ENCODE peak calls at places on chromosomes 2 and 18, in nine cellular contexts. One of them, this sample, is unnamed.

GRCh38 chr2:205908491-205909193 is 177.3 kb downstream of the INO80D start:
- DNase-seq in PC-3: no peak
- DNase-seq in BE2C: no peak
- DNase-seq in H1: no peak
- DNase-seq in breast epithelium: no peak
- DNase-seq in astrocyte: no peak
- DNase-seq in CD8-positive, alpha-beta T cell: no peak
- DNase-seq in upper lobe of right lung: no peak
- DNase-seq in tibial artery: no peak
- DNase-seq in this sample: no peak

GRCh38 chr2:231197741-231198290 is 615 bp upstream of the ARMC9 start:
- DNase-seq in BE2C: no peak
- DNase-seq in breast epithelium: no peak
- DNase-seq in upper lobe of right lung: no peak
- DNase-seq in CD8-positive, alpha-beta T cell: no peak
- DNase-seq in PC-3: no peak
- DNase-seq in astrocyte: no peak
- DNase-seq in tibial artery: no peak
- DNase-seq in H1: no peak
- DNase-seq in this sample: no peak

GRCh38 chr2:143954208-143954607 is 565.7 kb downstream of the ZEB2 start:
- DNase-seq in BE2C: no peak
- DNase-seq in H1: no peak
- DNase-seq in tibial artery: no peak
- DNase-seq in upper lobe of right lung: no peak
- DNase-seq in PC-3: peak; percentile 36
- DNase-seq in astrocyte: peak; percentile 46
- DNase-seq in CD8-positive, alpha-beta T cell: no peak
- DNase-seq in breast epithelium: no peak
- DNase-seq in this sample: no peak

GRCh38 chr2:82998770-82999169 is 1460.3 kb downstream of the SUCLG1 start:
- DNase-seq in tibial artery: no peak
- DNase-seq in breast epithelium: no peak
- DNase-seq in astrocyte: no peak
- DNase-seq in BE2C: no peak
- DNase-seq in H1: no peak
- DNase-seq in PC-3: no peak
- DNase-seq in CD8-positive, alpha-beta T cell: no peak
- DNase-seq in upper lobe of right lung: no peak
- DNase-seq in this sample: no peak

GRCh38 chr2:231604101-231604684 is 11.5 kb downstream of the TEX44 start:
- DNase-seq in breast epithelium: peak; percentile 48
- DNase-seq in tibial artery: peak; percentile 41
- DNase-seq in BE2C: peak; percentile 58
- DNase-seq in upper lobe of right lung: peak; percentile 82
- DNase-seq in CD8-positive, alpha-beta T cell: no peak
- DNase-seq in PC-3: no peak
- DNase-seq in H1: peak; percentile 81
- DNase-seq in astrocyte: no peak
- DNase-seq in this sample: peak; percentile 85

GRCh38 chr2:47198985-47199451 is 43.9 kb upstream of the STPG4 start:
- DNase-seq in breast epithelium: no peak
- DNase-seq in tibial artery: no peak
- DNase-seq in PC-3: peak; percentile 96
- DNase-seq in BE2C: peak; percentile 55
- DNase-seq in astrocyte: peak; percentile 100
- DNase-seq in H1: peak; percentile 36
- DNase-seq in CD8-positive, alpha-beta T cell: no peak
- DNase-seq in upper lobe of right lung: no peak
- DNase-seq in this sample: no peak

GRCh38 chr18:44792456-44793080 is 111.9 kb downstream of the SETBP1 start:
- DNase-seq in breast epithelium: no peak
- DNase-seq in H1: no peak
- DNase-seq in tibial artery: no peak
- DNase-seq in CD8-positive, alpha-beta T cell: no peak
- DNase-seq in BE2C: no peak
- DNase-seq in astrocyte: peak; percentile 67
- DNase-seq in PC-3: no peak
- DNase-seq in upper lobe of right lung: no peak
- DNase-seq in this sample: no peak

GRCh38 chr2:229553091-229553490 is 161.3 kb downstream of the DNER start:
- DNase-seq in PC-3: peak; percentile 4
- DNase-seq in CD8-positive, alpha-beta T cell: no peak
- DNase-seq in upper lobe of right lung: no peak
- DNase-seq in BE2C: no peak
- DNase-seq in tibial artery: no peak
- DNase-seq in astrocyte: peak; percentile 81
- DNase-seq in breast epithelium: no peak
- DNase-seq in H1: no peak
- DNase-seq in this sample: no peak

GRCh38 chr18:37403100-37403781 is 162.4 kb downstream of the CELF4 start:
- DNase-seq in PC-3: peak; percentile 17
- DNase-seq in tibial artery: no peak
- DNase-seq in upper lobe of right lung: no peak
- DNase-seq in BE2C: no peak
- DNase-seq in astrocyte: peak; percentile 87
- DNase-seq in CD8-positive, alpha-beta T cell: no peak
- DNase-seq in H1: no peak
- DNase-seq in breast epithelium: no peak
- DNase-seq in this sample: no peak

GRCh38 chr2:97740590-97741182 is 27.3 kb downstream of the ZAP70 start:
- DNase-seq in upper lobe of right lung: peak; percentile 72
- DNase-seq in H1: peak; percentile 87
- DNase-seq in PC-3: peak; percentile 49
- DNase-seq in astrocyte: no peak
- DNase-seq in tibial artery: no peak
- DNase-seq in breast epithelium: no peak
- DNase-seq in BE2C: peak; percentile 44
- DNase-seq in CD8-positive, alpha-beta T cell: no peak
- DNase-seq in this sample: peak; percentile 26

GRCh38 chr2:42342795-42343241 is 18.2 kb downstream of the COX7A2L start:
- DNase-seq in upper lobe of right lung: no peak
- DNase-seq in PC-3: no peak
- DNase-seq in CD8-positive, alpha-beta T cell: no peak
- DNase-seq in BE2C: no peak
- DNase-seq in tibial artery: no peak
- DNase-seq in breast epithelium: no peak
- DNase-seq in H1: no peak
- DNase-seq in astrocyte: no peak
- DNase-seq in this sample: peak; percentile 53

GRCh38 chr18:34943587-34943986 is 97.6 kb upstream of the MAPRE2 start:
- DNase-seq in CD8-positive, alpha-beta T cell: no peak
- DNase-seq in PC-3: no peak
- DNase-seq in upper lobe of right lung: no peak
- DNase-seq in tibial artery: no peak
- DNase-seq in BE2C: no peak
- DNase-seq in astrocyte: no peak
- DNase-seq in H1: no peak
- DNase-seq in breast epithelium: no peak
- DNase-seq in this sample: no peak

GRCh38 chr2:216606551-216607527 is 26.4 kb upstream of the IGFBP2 start:
- DNase-seq in PC-3: no peak
- DNase-seq in tibial artery: no peak
- DNase-seq in astrocyte: no peak
- DNase-seq in upper lobe of right lung: no peak
- DNase-seq in breast epithelium: no peak
- DNase-seq in BE2C: no peak
- DNase-seq in CD8-positive, alpha-beta T cell: peak; percentile 26
- DNase-seq in H1: peak; percentile 71
- DNase-seq in this sample: no peak

GRCh38 chr2:42795871-42796301 is 3.5 kb upstream of the HAAO start:
- DNase-seq in BE2C: no peak
- DNase-seq in H1: no peak
- DNase-seq in breast epithelium: no peak
- DNase-seq in CD8-positive, alpha-beta T cell: no peak
- DNase-seq in upper lobe of right lung: no peak
- DNase-seq in PC-3: no peak
- DNase-seq in tibial artery: no peak
- DNase-seq in astrocyte: peak; percentile 14
- DNase-seq in this sample: no peak

GRCh38 chr2:53182609-53183008 is 585.0 kb upstream of the CHAC2 start:
- DNase-seq in astrocyte: no peak
- DNase-seq in CD8-positive, alpha-beta T cell: no peak
- DNase-seq in breast epithelium: no peak
- DNase-seq in upper lobe of right lung: no peak
- DNase-seq in PC-3: no peak
- DNase-seq in BE2C: no peak
- DNase-seq in tibial artery: no peak
- DNase-seq in H1: no peak
- DNase-seq in this sample: no peak

DNA sequence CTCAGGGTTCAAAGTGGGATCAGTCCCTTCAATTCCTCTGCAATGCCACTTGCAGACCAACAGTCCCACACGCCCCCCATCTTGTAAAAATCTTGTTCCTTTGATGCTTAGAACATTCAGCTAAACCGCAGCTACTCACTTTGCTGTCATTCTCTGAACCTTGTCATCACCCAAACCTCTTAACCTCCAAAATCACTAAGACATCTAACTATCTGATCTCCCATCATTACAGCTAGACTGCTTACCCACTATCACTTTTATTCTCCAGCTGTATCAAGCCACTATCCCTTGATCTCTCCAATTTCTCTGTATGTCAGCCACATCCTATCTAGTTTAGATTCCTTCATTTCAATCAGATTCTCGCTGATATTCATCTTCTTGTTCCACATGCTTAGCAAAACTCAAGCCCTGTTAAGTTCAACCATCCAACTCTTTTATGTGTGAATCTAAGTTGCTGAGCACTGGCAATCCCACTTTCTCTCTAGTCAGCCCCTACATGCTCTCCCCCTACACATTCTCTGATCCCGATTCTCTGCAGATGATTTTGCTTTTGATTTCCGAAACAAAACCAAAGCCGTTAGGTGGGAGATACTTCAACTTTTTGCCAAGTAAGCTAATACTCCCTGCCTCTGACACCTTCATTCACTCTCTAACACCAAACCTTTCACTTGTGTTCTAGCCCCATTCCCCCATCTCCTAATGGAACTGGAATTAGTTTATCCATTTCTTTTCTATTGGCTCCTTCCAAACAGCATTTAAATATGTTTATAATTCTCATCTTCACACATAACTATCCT is 4.6 kb downstream of the GTF3C2 start:
- DNase-seq in BE2C: no peak
- DNase-seq in H1: no peak
- DNase-seq in astrocyte: no peak
- DNase-seq in PC-3: no peak
- DNase-seq in tibial artery: no peak
- DNase-seq in CD8-positive, alpha-beta T cell: no peak
- DNase-seq in upper lobe of right lung: no peak
- DNase-seq in breast epithelium: no peak
- DNase-seq in this sample: no peak
- H3K4me1 ChIP-seq in BE2C: no peaks in the 10 kb centered on the region
- H3K4me1 ChIP-seq in H1: no peaks in the 10 kb centered on the region
- H3K4me1 ChIP-seq in astrocyte: no peaks in the 10 kb centered on the region
- H3K4me1 ChIP-seq in PC-3: peaks cover 20% of the 10 kb centered on the region
- H3K4me1 ChIP-seq in tibial artery: no peaks in the 10 kb centered on the region
- H3K4me1 ChIP-seq in CD8-positive, alpha-beta T cell: peaks cover 29% of the 10 kb centered on the region
- H3K4me1 ChIP-seq in upper lobe of right lung: peaks cover 23% of the 10 kb centered on the region
- H3K4me1 ChIP-seq in breast epithelium: peaks cover 2% of the 10 kb centered on the region
- H3K4me1 ChIP-seq in this sample: peaks cover 18% of the 10 kb centered on the region

GRCh38 chr2:105640241-105640640 is 104.5 kb upstream of the NCK2 start:
- DNase-seq in tibial artery: no peak
- DNase-seq in astrocyte: no peak
- DNase-seq in CD8-positive, alpha-beta T cell: no peak
- DNase-seq in breast epithelium: no peak
- DNase-seq in BE2C: no peak
- DNase-seq in H1: no peak
- DNase-seq in PC-3: no peak
- DNase-seq in upper lobe of right lung: no peak
- DNase-seq in this sample: no peak
- H3K27me3 ChIP-seq in tibial artery: no peaks in the 10 kb centered on the region
- H3K27me3 ChIP-seq in astrocyte: peaks cover 23% of the 10 kb centered on the region
- H3K27me3 ChIP-seq in CD8-positive, alpha-beta T cell: no peaks in the 10 kb centered on the region
- H3K27me3 ChIP-seq in breast epithelium: no peaks in the 10 kb centered on the region
- H3K27me3 ChIP-seq in BE2C: no peaks in the 10 kb centered on the region
- H3K27me3 ChIP-seq in H1: no peaks in the 10 kb centered on the region
- H3K27me3 ChIP-seq in PC-3: no peaks in the 10 kb centered on the region
- H3K27me3 ChIP-seq in upper lobe of right lung: no peaks in the 10 kb centered on the region
- H3K27me3 ChIP-seq in this sample: no peaks in the 10 kb centered on the region

DNA sequence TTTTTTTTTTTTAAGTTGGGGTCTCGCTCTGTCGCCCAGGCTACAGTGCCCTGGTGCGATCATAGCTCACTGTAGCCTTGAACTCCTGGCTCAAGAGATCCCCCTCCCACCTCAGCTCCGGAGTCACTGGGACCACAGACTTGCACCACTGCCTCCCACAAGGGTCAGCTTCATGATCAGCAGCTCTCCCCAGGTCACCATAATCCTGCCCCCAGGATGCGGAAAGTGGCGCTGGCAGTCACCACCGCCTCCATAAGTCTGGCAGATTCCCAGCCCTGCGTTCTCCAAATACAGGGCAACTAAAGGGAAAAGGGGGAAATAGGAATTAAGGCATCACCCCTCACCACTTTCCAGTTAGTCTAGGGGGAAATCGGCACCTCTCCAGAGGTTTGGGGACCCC is 5.2 kb upstream of the ARID5A start:
- DNase-seq in H1: no peak
- DNase-seq in CD8-positive, alpha-beta T cell: no peak
- DNase-seq in upper lobe of right lung: peak; percentile 53
- DNase-seq in breast epithelium: no peak
- DNase-seq in tibial artery: no peak
- DNase-seq in BE2C: no peak
- DNase-seq in astrocyte: no peak
- DNase-seq in PC-3: no peak
- DNase-seq in this sample: no peak
- H3K4me1 ChIP-seq in H1: peaks cover 3% of the 10 kb centered on the region
- H3K4me1 ChIP-seq in CD8-positive, alpha-beta T cell: peaks cover 45% of the 10 kb centered on the region
- H3K4me1 ChIP-seq in upper lobe of right lung: peaks cover 75% of the 10 kb centered on the region
- H3K4me1 ChIP-seq in breast epithelium: peaks cover 49% of the 10 kb centered on the region
- H3K4me1 ChIP-seq in tibial artery: peaks cover 10% of the 10 kb centered on the region
- H3K4me1 ChIP-seq in BE2C: no peaks in the 10 kb centered on the region
- H3K4me1 ChIP-seq in astrocyte: peaks cover 42% of the 10 kb centered on the region
- H3K4me1 ChIP-seq in PC-3: peaks cover 21% of the 10 kb centered on the region
- H3K4me1 ChIP-seq in this sample: no peaks in the 10 kb centered on the region

GRCh38 chr2:176072292-176072669 is 11.5 kb downstream of the EVX2 start:
- DNase-seq in PC-3: no peak
- DNase-seq in breast epithelium: no peak
- DNase-seq in H1: no peak
- DNase-seq in CD8-positive, alpha-beta T cell: no peak
- DNase-seq in upper lobe of right lung: no peak
- DNase-seq in tibial artery: no peak
- DNase-seq in astrocyte: no peak
- DNase-seq in BE2C: no peak
- DNase-seq in this sample: no peak

GRCh38 chr2:176071330-176072291 is 12.2 kb downstream of the EVX2 start:
- DNase-seq in PC-3: no peak
- DNase-seq in CD8-positive, alpha-beta T cell: no peak
- DNase-seq in upper lobe of right lung: no peak
- DNase-seq in BE2C: no peak
- DNase-seq in breast epithelium: no peak
- DNase-seq in astrocyte: no peak
- DNase-seq in tibial artery: no peak
- DNase-seq in H1: peak; percentile 54
- DNase-seq in this sample: peak; percentile 63

GRCh38 chr2:176067587-176068002 is 16.2 kb downstream of the EVX2 start:
- DNase-seq in tibial artery: no peak
- DNase-seq in upper lobe of right lung: no peak
- DNase-seq in PC-3: no peak
- DNase-seq in BE2C: no peak
- DNase-seq in CD8-positive, alpha-beta T cell: no peak
- DNase-seq in astrocyte: no peak
- DNase-seq in breast epithelium: no peak
- DNase-seq in H1: no peak
- DNase-seq in this sample: no peak

GRCh38 chr2:176066645-176067586 is 16.8 kb downstream of the EVX2 start:
- DNase-seq in tibial artery: no peak
- DNase-seq in PC-3: no peak
- DNase-seq in breast epithelium: no peak
- DNase-seq in BE2C: no peak
- DNase-seq in upper lobe of right lung: no peak
- DNase-seq in H1: peak; percentile 66
- DNase-seq in CD8-positive, alpha-beta T cell: no peak
- DNase-seq in astrocyte: no peak
- DNase-seq in this sample: no peak

GRCh38 chr2:176068037-176068832 is 15.5 kb downstream of the EVX2 start:
- DNase-seq in upper lobe of right lung: no peak
- DNase-seq in H1: peak; percentile 58
- DNase-seq in astrocyte: no peak
- DNase-seq in BE2C: no peak
- DNase-seq in CD8-positive, alpha-beta T cell: no peak
- DNase-seq in tibial artery: no peak
- DNase-seq in breast epithelium: no peak
- DNase-seq in PC-3: no peak
- DNase-seq in this sample: no peak
- H3K27me3 ChIP-seq in upper lobe of right lung: peaks cover 95% of the 10 kb centered on the region
- H3K27me3 ChIP-seq in H1: peaks cover 81% of the 10 kb centered on the region
- H3K27me3 ChIP-seq in astrocyte: peaks cover 88% of the 10 kb centered on the region
- H3K27me3 ChIP-seq in BE2C: no peaks in the 10 kb centered on the region
- H3K27me3 ChIP-seq in CD8-positive, alpha-beta T cell: peaks cover 37% of the 10 kb centered on the region
- H3K27me3 ChIP-seq in tibial artery: no peaks in the 10 kb centered on the region
- H3K27me3 ChIP-seq in breast epithelium: peaks cover 16% of the 10 kb centered on the region
- H3K27me3 ChIP-seq in PC-3: peaks cover 37% of the 10 kb centered on the region
- H3K27me3 ChIP-seq in this sample: peaks cover 34% of the 10 kb centered on the region

This sample was measured in pancreas.